ENCODE peak calls at places on chromosome 3, in ten cellular contexts. N is prostate gland, H is cardiac fibroblast, G is colonic mucosa, M is spleen, E is tibial artery, S is fibroblast of the aortic adventitia, J is esophagus squamous epithelium, U is GM12865, C is transverse colon. F is an unnamed sample.

GRCh38 chr3:10951295-10951926 is 41.1 kb upstream of the SLC6A1 start:
- DNase-seq in N (no peak), H (no peak), G (no peak), M (no peak), E (no peak), S (no peak), J (no peak), U (no peak), C (no peak), F (no peak)

GRCh38 chr3:157204431-157204830 is 44.5 kb upstream of the CCNL1 start:
- DNase-seq in N (no peak), H (peak), G (no peak), M (no peak), E (no peak), S (peak), J (no peak), U (no peak), C (no peak), F (no peak)

GRCh38 chr3:67349551-67350174 is 304.7 kb downstream of the SUCLG2 start:
- DNase-seq in N (no peak), H (no peak), G (no peak), M (no peak), E (no peak), S (no peak), J (no peak), U (peak), C (no peak), F (no peak)

GRCh38 chr3:44414517-44415090 is 62.9 kb downstream of the ZNF445 start:
- DNase-seq in N (no peak), H (no peak), G (no peak), M (no peak), E (no peak), S (no peak), J (no peak), U (no peak), C (no peak), F (no peak)

GRCh38 chr3:140717915-140718314 is 40.1 kb downstream of the TRIM42 start:
- DNase-seq in N (no peak), H (no peak), G (no peak), M (no peak), E (no peak), S (no peak), J (no peak), U (no peak), C (no peak), F (peak)

GRCh38 chr3:161682715-161683114 is 186.1 kb downstream of the OTOL1 start:
- DNase-seq in N (no peak), H (no peak), G (no peak), M (no peak), E (no peak), S (no peak), J (no peak), U (no peak), C (no peak), F (no peak)

GRCh38 chr3:105614288-105615030 is 247.8 kb downstream of the ALCAM start:
- DNase-seq in N (no peak), H (peak), G (no peak), M (no peak), E (no peak), S (peak), J (no peak), U (no peak), C (no peak), F (no peak)

GRCh38 chr3:146640955-146641867 is 36.1 kb upstream of the PLSCR5 start:
- DNase-seq in N (no peak), H (peak), G (no peak), M (no peak), E (no peak), S (peak), J (no peak), U (peak), C (no peak), F (no peak)

GRCh38 chr3:19811689-19812088 is 122.3 kb downstream of the EFHB start:
- DNase-seq in N (no peak), H (no peak), G (no peak), M (no peak), E (no peak), S (no peak), J (no peak), U (no peak), C (no peak), F (no peak)

GRCh38 chr3:195736866-195737490 is 16.2 kb downstream of the MUC20 start:
- DNase-seq in N (no peak), H (no peak), G (no peak), M (no peak), E (no peak), S (no peak), J (no peak), U (no peak), C (no peak), F (no peak)

GRCh38 chr3:195080571-195081141 is 190.3 kb downstream of the XXYLT1 start:
- DNase-seq in N (no peak), H (peak), G (no peak), M (peak), E (no peak), S (no peak), J (no peak), U (no peak), C (no peak), F (no peak)

GRCh38 chr3:63774776-63775175 is 44.3 kb upstream of the C3orf49 start:
- DNase-seq in N (no peak), H (peak), G (no peak), M (no peak), E (no peak), S (peak), J (no peak), U (no peak), C (no peak), F (no peak)

GRCh38 chr3:156834962-156835535 is 8.9 kb downstream of the LEKR1 start:
- DNase-seq in N (no peak), H (no peak), G (no peak), M (no peak), E (no peak), S (no peak), J (no peak), U (no peak), C (no peak), F (no peak)

GRCh38 chr3:174957081-174957480 is 97.9 kb downstream of the NAALADL2 start:
- DNase-seq in N (no peak), H (no peak), G (no peak), M (no peak), E (no peak), S (peak), J (no peak), U (no peak), C (no peak), F (no peak)

GRCh38 chr3:125212509-125213372 is at the start of gene SLC12A8:
- DNase-seq in N (no peak), H (no peak), G (peak), M (no peak), E (no peak), S (no peak), J (no peak), U (no peak), C (peak), F (no peak)

GRCh38 chr3:123159926-123160635 is 41.7 kb upstream of the SEC22A start:
- DNase-seq in N (no peak), H (no peak), G (no peak), M (no peak), E (no peak), S (peak), J (no peak), U (no peak), C (no peak), F (no peak)

DNA sequence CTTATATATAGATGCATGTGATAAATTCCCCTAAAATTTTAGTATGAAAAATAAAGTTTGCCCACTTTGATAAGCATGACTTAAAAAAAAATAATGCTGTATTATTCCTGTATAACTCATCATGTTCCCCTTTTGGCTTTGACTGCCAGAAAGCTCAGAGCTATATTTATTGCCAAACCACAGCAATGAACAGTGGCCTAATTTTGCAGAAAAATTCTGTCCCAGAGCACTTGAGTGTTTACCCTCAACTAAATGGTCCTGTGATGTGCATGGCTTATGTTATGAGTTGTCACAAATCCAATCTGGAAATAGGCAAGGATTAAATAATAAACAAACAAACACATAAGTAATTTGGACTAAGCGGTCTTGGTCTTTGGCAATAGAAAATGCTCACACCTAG is 276.7 kb downstream of the SLC9A9 start:
- DNase-seq in N (no peak), H (peak), G (no peak), M (no peak), E (no peak), S (peak), J (no peak), U (no peak), C (no peak), F (no peak)
- TF ChIP-seq CTCF in N (no peak), H (no peak), G (no peak), M (no peak), E (no peak), S (no peak), J (no peak), U (no peak), C (no peak), F (no peak)

DNA sequence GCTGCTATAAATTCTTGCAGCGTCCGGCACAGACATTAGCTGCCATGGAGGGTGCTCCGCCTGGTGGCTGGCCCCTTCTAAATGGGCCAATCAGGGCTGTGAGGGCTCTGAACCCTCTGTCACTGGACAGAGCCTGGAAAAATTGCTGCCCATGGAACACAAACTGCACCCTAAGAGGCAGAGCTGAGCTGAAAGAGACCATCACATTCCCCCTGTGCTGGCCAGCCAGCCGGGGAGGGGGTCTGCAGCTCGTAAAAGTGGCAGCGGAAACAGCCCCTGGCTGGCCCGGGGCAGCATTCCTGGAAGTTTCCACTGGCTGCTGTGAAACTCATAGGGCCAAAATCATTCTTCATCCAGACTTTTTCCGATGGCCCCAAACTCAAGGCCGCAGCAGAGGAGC is 21.0 kb upstream of the DUSP7 start:
- DNase-seq in N (no peak), H (no peak), G (no peak), M (no peak), E (no peak), S (no peak), J (no peak), U (no peak), C (no peak), F (no peak)
- TF ChIP-seq CTCF in N (peak), H (no peak), G (no peak), M (peak), E (peak), S (peak), J (no peak), U (no peak), C (no peak), F (no peak)

DNA sequence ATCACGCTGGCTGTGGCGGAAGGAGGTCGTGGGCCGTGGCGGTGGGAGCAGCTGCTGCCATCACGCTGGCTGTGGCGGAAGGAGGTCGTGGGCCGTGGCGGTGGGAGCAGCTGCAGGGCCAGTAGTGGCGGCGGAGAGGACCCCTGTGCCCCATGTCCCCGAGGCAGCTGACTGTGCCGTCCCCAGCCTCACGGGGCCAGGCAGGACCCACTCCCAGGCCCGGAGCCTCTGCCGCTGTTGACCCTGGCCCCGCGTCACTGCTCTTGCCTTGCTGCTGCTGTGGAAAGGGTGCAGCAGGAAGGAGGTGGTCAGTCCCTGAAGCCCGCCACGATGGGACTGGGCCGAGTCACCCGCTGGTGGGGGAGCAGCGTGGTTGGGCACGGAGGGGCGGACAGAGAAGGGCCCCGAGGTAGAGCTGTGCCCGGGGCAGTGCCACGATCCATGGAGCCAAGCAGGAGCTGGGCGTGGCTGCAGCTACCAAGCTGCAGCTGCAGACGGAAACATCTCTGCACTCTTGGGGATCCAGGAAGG is 71.2 kb downstream of the GLB1 start:
- DNase-seq in N (no peak), H (no peak), G (no peak), M (no peak), E (no peak), S (no peak), J (no peak), U (no peak), C (no peak), F (no peak)
- TF ChIP-seq CTCF in N (no peak), H (no peak), G (no peak), M (no peak), E (no peak), S (no peak), J (no peak), U (no peak), C (no peak), F (no peak)

GRCh38 chr3:59064276-59064675 is 14.5 kb upstream of the CFAP20DC start:
- DNase-seq in N (no peak), H (no peak), G (peak), M (no peak), E (no peak), S (no peak), J (no peak), U (peak), C (peak), F (no peak)
- TF ChIP-seq CTCF in N (no peak), H (no peak), G (no peak), M (no peak), E (no peak), S (no peak), J (no peak), U (no peak), C (no peak), F (no peak)